ENCODE peak calls at places on chromosome 4, in five cellular contexts. One of them, this sample, is unnamed.

GRCh38 chr4:165359501-165359900 is 19.3 kb upstream of the CPE start:
- DNase-seq in body of pancreas: no peak
- DNase-seq in vagina: no peak
- DNase-seq in tibial nerve: no peak
- DNase-seq in K562: no peak
- DNase-seq in this sample: no peak

GRCh38 chr4:140790171-140790570 is 34.0 kb upstream of the TBC1D9 start:
- DNase-seq in body of pancreas: no peak
- DNase-seq in vagina: no peak
- DNase-seq in tibial nerve: no peak
- DNase-seq in K562: no peak
- DNase-seq in this sample: no peak

GRCh38 chr4:37424753-37425152 is 180.2 kb downstream of the NWD2 start:
- DNase-seq in body of pancreas: no peak
- DNase-seq in vagina: no peak
- DNase-seq in tibial nerve: no peak
- DNase-seq in K562: no peak
- DNase-seq in this sample: no peak

GRCh38 chr4:159071178-159071968 is 31.5 kb upstream of the RAPGEF2 start:
- DNase-seq in body of pancreas: no peak
- DNase-seq in vagina: no peak
- DNase-seq in tibial nerve: no peak
- DNase-seq in K562: no peak
- DNase-seq in this sample: peak; percentile 78

GRCh38 chr4:10773010-10773409 is 88.4 kb upstream of the CLNK start:
- DNase-seq in body of pancreas: no peak
- DNase-seq in vagina: no peak
- DNase-seq in tibial nerve: peak; percentile 50
- DNase-seq in K562: no peak
- DNase-seq in this sample: no peak

GRCh38 chr4:87848622-87849351 is 16.0 kb downstream of the MEPE start:
- DNase-seq in body of pancreas: peak; percentile 55
- DNase-seq in vagina: no peak
- DNase-seq in tibial nerve: peak; percentile 69
- DNase-seq in K562: peak; percentile 37
- DNase-seq in this sample: peak; percentile 55

GRCh38 chr4:16626945-16627344 is 271.5 kb downstream of the LDB2 start:
- DNase-seq in body of pancreas: no peak
- DNase-seq in vagina: no peak
- DNase-seq in tibial nerve: peak; percentile 65
- DNase-seq in K562: no peak
- DNase-seq in this sample: peak; percentile 59

GRCh38 chr4:5051692-5052423 is 578 bp downstream of the STK32B start:
- DNase-seq in body of pancreas: peak; percentile 24
- DNase-seq in vagina: peak; percentile 92
- DNase-seq in tibial nerve: no peak
- DNase-seq in K562: no peak
- DNase-seq in this sample: peak; percentile 21

GRCh38 chr4:15777697-15778096 is 431 bp upstream of the CD38 start:
- DNase-seq in body of pancreas: no peak
- DNase-seq in vagina: no peak
- DNase-seq in tibial nerve: no peak
- DNase-seq in K562: no peak
- DNase-seq in this sample: no peak

GRCh38 chr4:58138786-58139185 is 1028.6 kb upstream of the IGFBP7 start:
- DNase-seq in body of pancreas: no peak
- DNase-seq in vagina: no peak
- DNase-seq in tibial nerve: no peak
- DNase-seq in K562: no peak
- DNase-seq in this sample: no peak

DNA sequence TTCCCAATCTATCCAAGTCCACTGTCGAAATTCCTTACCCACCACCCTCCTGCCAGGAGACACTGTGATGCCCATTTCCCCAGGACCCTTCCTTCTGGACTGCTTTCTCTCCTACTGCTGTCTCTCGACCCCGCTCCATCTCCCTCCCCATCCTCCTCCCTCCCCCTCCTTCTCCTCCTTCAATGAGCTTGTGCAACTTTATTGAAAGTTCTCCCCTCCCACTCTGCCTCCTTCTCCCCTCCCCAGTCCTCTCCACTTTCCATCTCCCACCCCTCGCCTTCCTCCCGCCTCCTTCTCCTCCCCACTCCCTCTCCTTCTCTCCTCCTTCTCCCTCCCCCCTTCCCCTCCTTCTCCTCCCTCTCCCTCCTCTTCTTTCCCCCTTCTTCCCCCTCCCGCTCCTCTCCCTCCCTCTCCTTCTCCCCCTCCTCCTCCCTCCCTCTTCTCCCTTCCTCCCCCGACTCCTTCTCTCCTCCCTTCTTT is 116.6 kb upstream of the FAT1 start:
- DNase-seq in body of pancreas: no peak
- DNase-seq in vagina: no peak
- DNase-seq in tibial nerve: peak; percentile 82
- DNase-seq in K562: peak; percentile 59
- DNase-seq in this sample: no peak
- TF ChIP-seq POLR2A in body of pancreas: no peak
- TF ChIP-seq POLR2A in vagina: no peak
- TF ChIP-seq POLR2A in tibial nerve: no peak
- TF ChIP-seq POLR2A in K562: peak; percentile 42
- TF ChIP-seq POLR2A in this sample: no peak

GRCh38 chr4:117421706-117422105 is 336.3 kb upstream of the TRAM1L1 start:
- DNase-seq in body of pancreas: no peak
- DNase-seq in vagina: no peak
- DNase-seq in tibial nerve: no peak
- DNase-seq in K562: no peak
- DNase-seq in this sample: no peak

GRCh38 chr4:117420966-117421365 is 335.6 kb upstream of the TRAM1L1 start:
- DNase-seq in body of pancreas: no peak
- DNase-seq in vagina: no peak
- DNase-seq in tibial nerve: no peak
- DNase-seq in K562: no peak
- DNase-seq in this sample: no peak

GRCh38 chr4:117422272-117422671 is 336.9 kb upstream of the TRAM1L1 start:
- DNase-seq in body of pancreas: no peak
- DNase-seq in vagina: no peak
- DNase-seq in tibial nerve: no peak
- DNase-seq in K562: no peak
- DNase-seq in this sample: no peak

GRCh38 chr4:117412661-117413060 is 327.3 kb upstream of the TRAM1L1 start:
- DNase-seq in body of pancreas: no peak
- DNase-seq in vagina: no peak
- DNase-seq in tibial nerve: no peak
- DNase-seq in K562: no peak
- DNase-seq in this sample: no peak

GRCh38 chr4:117417856-117418255 is 332.5 kb upstream of the TRAM1L1 start:
- DNase-seq in body of pancreas: no peak
- DNase-seq in vagina: no peak
- DNase-seq in tibial nerve: no peak
- DNase-seq in K562: no peak
- DNase-seq in this sample: no peak
- TF ChIP-seq POLR2A in body of pancreas: no peak
- TF ChIP-seq POLR2A in vagina: no peak
- TF ChIP-seq POLR2A in tibial nerve: no peak
- TF ChIP-seq POLR2A in K562: no peak
- TF ChIP-seq POLR2A in this sample: no peak

GRCh38 chr4:8428288-8429097 is 12.0 kb downstream of the ACOX3 start:
- DNase-seq in body of pancreas: peak; percentile 95
- DNase-seq in vagina: no peak
- DNase-seq in tibial nerve: peak; percentile 87
- DNase-seq in K562: peak; percentile 97
- DNase-seq in this sample: peak; percentile 85
- TF ChIP-seq POLR2A in body of pancreas: peak; percentile 88
- TF ChIP-seq POLR2A in vagina: no peak
- TF ChIP-seq POLR2A in tibial nerve: no peak
- TF ChIP-seq POLR2A in K562: peak; percentile 63
- TF ChIP-seq POLR2A in this sample: peak; percentile 76

DNA sequence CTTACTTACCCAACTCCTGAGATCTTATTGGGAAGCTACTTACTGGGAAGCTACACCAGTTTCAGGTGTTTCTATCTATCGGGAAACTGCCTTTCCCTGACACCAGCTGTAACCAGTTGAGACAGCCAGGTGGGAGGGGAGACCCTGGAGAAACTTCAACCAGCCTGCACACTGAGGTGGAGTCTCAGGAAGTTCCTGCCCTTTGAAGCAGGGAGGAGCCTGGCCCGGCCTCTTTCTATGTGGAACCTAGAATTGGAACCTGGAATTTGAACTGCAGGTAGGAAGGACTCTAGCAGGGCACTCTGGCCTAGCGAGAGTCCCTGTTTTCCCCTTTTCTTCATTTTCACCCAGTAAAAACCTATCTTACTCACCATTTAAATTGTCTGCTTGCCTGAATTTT is 425.8 kb upstream of the PABPC4L start:
- DNase-seq in body of pancreas: no peak
- DNase-seq in vagina: no peak
- DNase-seq in tibial nerve: no peak
- DNase-seq in K562: no peak
- DNase-seq in this sample: no peak
- TF ChIP-seq POLR2A in body of pancreas: no peak
- TF ChIP-seq POLR2A in vagina: no peak
- TF ChIP-seq POLR2A in tibial nerve: no peak
- TF ChIP-seq POLR2A in K562: no peak
- TF ChIP-seq POLR2A in this sample: no peak

GRCh38 chr4:98903561-98903960 is 25.4 kb downstream of the EIF4E start:
- DNase-seq in body of pancreas: no peak
- DNase-seq in vagina: no peak
- DNase-seq in tibial nerve: no peak
- DNase-seq in K562: no peak
- DNase-seq in this sample: no peak

GRCh38 chr4:98903963-98904362 is 25.0 kb downstream of the EIF4E start:
- DNase-seq in body of pancreas: no peak
- DNase-seq in vagina: no peak
- DNase-seq in tibial nerve: no peak
- DNase-seq in K562: no peak
- DNase-seq in this sample: no peak

DNA sequence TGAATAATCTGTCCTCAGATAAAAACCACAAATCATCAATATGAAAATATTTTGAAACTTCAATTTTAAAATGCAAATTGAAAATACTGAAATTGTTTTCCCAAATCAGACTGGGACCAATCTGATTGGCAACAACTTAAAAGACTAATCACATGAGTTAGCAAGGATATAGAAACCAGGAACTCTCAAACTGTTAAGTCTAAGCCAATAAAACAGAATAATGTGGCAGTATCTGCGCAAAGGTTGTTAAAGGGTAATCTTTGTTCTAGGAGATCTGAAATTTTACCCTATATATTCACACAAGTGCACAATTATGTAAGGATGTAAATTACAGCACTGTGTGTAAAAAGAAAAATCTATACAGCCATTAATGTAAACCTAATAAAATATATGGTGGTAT is 29.7 kb downstream of the EIF4E start:
- DNase-seq in body of pancreas: no peak
- DNase-seq in vagina: no peak
- DNase-seq in tibial nerve: no peak
- DNase-seq in K562: no peak
- DNase-seq in this sample: no peak
- TF ChIP-seq POLR2A in body of pancreas: no peak
- TF ChIP-seq POLR2A in vagina: no peak
- TF ChIP-seq POLR2A in tibial nerve: no peak
- TF ChIP-seq POLR2A in K562: no peak
- TF ChIP-seq POLR2A in this sample: no peak

GRCh38 chr4:39883645-39884044 is 94.1 kb downstream of the PDS5A start:
- DNase-seq in body of pancreas: no peak
- DNase-seq in vagina: no peak
- DNase-seq in tibial nerve: no peak
- DNase-seq in K562: no peak
- DNase-seq in this sample: no peak
- TF ChIP-seq POLR2A in body of pancreas: no peak
- TF ChIP-seq POLR2A in vagina: no peak
- TF ChIP-seq POLR2A in tibial nerve: no peak
- TF ChIP-seq POLR2A in K562: no peak
- TF ChIP-seq POLR2A in this sample: no peak

GRCh38 chr4:55727746-55728145 is 91.6 kb upstream of the NMU start:
- DNase-seq in body of pancreas: no peak
- DNase-seq in vagina: no peak
- DNase-seq in tibial nerve: no peak
- DNase-seq in K562: no peak
- DNase-seq in this sample: no peak
- TF ChIP-seq POLR2A in body of pancreas: no peak
- TF ChIP-seq POLR2A in vagina: no peak
- TF ChIP-seq POLR2A in tibial nerve: no peak
- TF ChIP-seq POLR2A in K562: no peak
- TF ChIP-seq POLR2A in this sample: no peak

GRCh38 chr4:41994461-41994860 is 4.1 kb downstream of the SLC30A9 start:
- DNase-seq in body of pancreas: no peak
- DNase-seq in vagina: no peak
- DNase-seq in tibial nerve: no peak
- DNase-seq in K562: no peak
- DNase-seq in this sample: no peak

GRCh38 chr4:41990029-41990382 is 324 bp upstream of the SLC30A9 start:
- DNase-seq in body of pancreas: no peak
- DNase-seq in vagina: no peak
- DNase-seq in tibial nerve: no peak
- DNase-seq in K562: peak; percentile 16
- DNase-seq in this sample: no peak

GRCh38 chr4:41991916-41992767 is 1.8 kb downstream of the SLC30A9 start:
- DNase-seq in body of pancreas: no peak
- DNase-seq in vagina: no peak
- DNase-seq in tibial nerve: no peak
- DNase-seq in K562: no peak
- DNase-seq in this sample: no peak

GRCh38 chr4:41992967-41993857 is 2.9 kb downstream of the SLC30A9 start:
- DNase-seq in body of pancreas: no peak
- DNase-seq in vagina: no peak
- DNase-seq in tibial nerve: no peak
- DNase-seq in K562: no peak
- DNase-seq in this sample: no peak

GRCh38 chr4:41990383-41991111 is at the start of gene SLC30A9:
- DNase-seq in body of pancreas: peak; percentile 95
- DNase-seq in vagina: peak; percentile 99
- DNase-seq in tibial nerve: peak; percentile 95
- DNase-seq in K562: peak; percentile 94
- DNase-seq in this sample: peak; percentile 95
- TF ChIP-seq POLR2A in body of pancreas: peak; percentile 85
- TF ChIP-seq POLR2A in vagina: peak; percentile 69
- TF ChIP-seq POLR2A in tibial nerve: peak; percentile 64
- TF ChIP-seq POLR2A in K562: peak; percentile 94
- TF ChIP-seq POLR2A in this sample: peak; percentile 90

This sample was measured in endothelial cell of umbilical vein.